ENCODE peak calls at places on chromosomes 1 and 21, in five cellular contexts. M is GM23338, I is HFFc6, K is natural killer cell, U is iris pigment epithelial cell. C is an unnamed sample.

GRCh38 chr1:82733645-82734044 is 932.9 kb downstream of the ADGRL2 start:
- DNase-seq in M (no peak), I (no peak), K (no peak), U (no peak), C (no peak)

GRCh38 chr1:92804721-92805169 is 19.8 kb upstream of the EVI5 start:
- DNase-seq in M (peak; percentile 91), I (peak; percentile 97), K (no peak), U (peak; percentile 99), C (peak; percentile 84)

GRCh38 chr1:227733751-227734545 is 1.2 kb downstream of the JMJD4 start:
- DNase-seq in M (no peak), I (no peak), K (no peak), U (no peak), C (no peak)

GRCh38 chr1:84078108-84078823 is 65.8 kb upstream of the PRKACB start:
- DNase-seq in M (peak; percentile 45), I (peak; percentile 6), K (no peak), U (peak; percentile 24), C (peak; percentile 40)

GRCh38 chr1:213820362-213821149 is 167.2 kb upstream of the PROX1 start:
- DNase-seq in M (no peak), I (no peak), K (no peak), U (no peak), C (no peak)

GRCh38 chr1:64080947-64081562 is 122.4 kb upstream of the UBE2U start:
- DNase-seq in M (no peak), I (peak; percentile 56), K (no peak), U (peak; percentile 61), C (no peak)

GRCh38 chr1:224052767-224053166 is 61.1 kb upstream of the FBXO28 start:
- DNase-seq in M (no peak), I (peak; percentile 68), K (no peak), U (peak; percentile 81), C (no peak)

GRCh38 chr1:62311473-62311943 is 7.7 kb downstream of the KANK4 start:
- DNase-seq in M (no peak), I (no peak), K (no peak), U (no peak), C (peak; percentile 76)

GRCh38 chr1:119791377-119791776 is 19.9 kb downstream of the REG4 start:
- DNase-seq in M (peak; percentile 52), I (no peak), K (no peak), U (no peak), C (no peak)

GRCh38 chr1:172887162-172887561 is 163.6 kb downstream of the TNFSF18 start:
- DNase-seq in M (no peak), I (no peak), K (no peak), U (no peak), C (no peak)

GRCh38 chr21:18249542-18250152 is 5.0 kb downstream of the CHODL start:
- DNase-seq in M (peak; percentile 67), I (no peak), K (no peak), U (no peak), C (no peak)

GRCh38 chr1:104706631-104707147 is 957.0 kb downstream of the AMY1C start:
- DNase-seq in M (peak; percentile 6), I (no peak), K (no peak), U (no peak), C (no peak)

GRCh38 chr1:94617139-94617805 is 75.7 kb upstream of the F3 start:
- DNase-seq in M (no peak), I (peak; percentile 87), K (no peak), U (peak; percentile 69), C (no peak)

GRCh38 chr1:233020441-233020840 is 70.0 kb downstream of the NTPCR start:
- DNase-seq in M (no peak), I (no peak), K (no peak), U (peak; percentile 20), C (peak; percentile 67)

GRCh38 chr1:6956488-6957159 is 171.4 kb downstream of the CAMTA1 start:
- DNase-seq in M (peak; percentile 81), I (no peak), K (no peak), U (no peak), C (no peak)

GRCh38 chr1:10380594-10381275 is 18.1 kb upstream of the PGD start:
- DNase-seq in M (no peak), I (peak; percentile 93), K (no peak), U (peak; percentile 96), C (no peak)